ENCODE peak calls at places on chromosomes 7 and 10, in six cellular contexts. X is foreskin fibroblast, I is SK-N-SH, Z is fibroblast of lung, K is astrocyte of the spinal cord, Y is brain microvascular endothelial cell. P is an unnamed sample.
A peak's percentile ranks its signal among the peaks of the same experiment; 100 is the strongest.

GRCh38 chr10:13049774-13050420 is 48.4 kb upstream of the CCDC3 start:
- DNase-seq in X (no peak), I (no peak), Z (no peak), K (no peak), Y (no peak), P (no peak)

GRCh38 chr7:122303971-122304603 is 463 bp downstream of the FEZF1 start:
- DNase-seq in X (no peak), I (peak; percentile 39), Z (no peak), K (no peak), Y (no peak), P (no peak)

GRCh38 chr7:77393261-77393660 is 22.9 kb downstream of the GSAP start:
- DNase-seq in X (no peak), I (no peak), Z (no peak), K (no peak), Y (no peak), P (no peak)

GRCh38 chr10:13834581-13835286 is 248.0 kb downstream of the PRPF18 start:
- DNase-seq in X (no peak), I (peak; percentile 65), Z (peak; percentile 61), K (peak; percentile 78), Y (peak; percentile 83), P (no peak)

GRCh38 chr7:48837266-48837665 is 87.1 kb upstream of the CDC14C start:
- DNase-seq in X (no peak), I (no peak), Z (no peak), K (no peak), Y (no peak), P (no peak)

GRCh38 chr7:55164527-55164926 is 145.7 kb downstream of the EGFR start:
- DNase-seq in X (no peak), I (no peak), Z (no peak), K (no peak), Y (no peak), P (no peak)

GRCh38 chr10:123800299-123800698 is 91.3 kb downstream of the CPXM2 start:
- DNase-seq in X (no peak), I (no peak), Z (no peak), K (no peak), Y (no peak), P (no peak)

GRCh38 chr7:93920496-93921189 is 892 bp upstream of the GNG11 start:
- DNase-seq in X (no peak), I (no peak), Z (peak; percentile 16), K (peak; percentile 33), Y (no peak), P (no peak)

GRCh38 chr10:71965623-71966022 is 1.4 kb downstream of the CHST3 start:
- DNase-seq in X (no peak), I (peak; percentile 26), Z (no peak), K (no peak), Y (no peak), P (no peak)

GRCh38 chr7:46786995-46787394 is 794.9 kb downstream of the TNS3 start:
- DNase-seq in X (no peak), I (no peak), Z (no peak), K (no peak), Y (no peak), P (no peak)

GRCh38 chr7:44256459-44256858 is 55.7 kb downstream of the YKT6 start:
- DNase-seq in X (no peak), I (no peak), Z (no peak), K (no peak), Y (no peak), P (no peak)

GRCh38 chr10:61937631-61938284 is 36.3 kb downstream of the ARID5B start:
- DNase-seq in X (peak; percentile 46), I (no peak), Z (peak; percentile 66), K (peak; percentile 46), Y (no peak), P (no peak)

GRCh38 chr7:116502201-116503096 is 2.9 kb downstream of the CAV2 start:
- DNase-seq in X (no peak), I (no peak), Z (no peak), K (no peak), Y (no peak), P (no peak)

GRCh38 chr7:148773344-148773743 is 74.6 kb downstream of the CUL1 start:
- DNase-seq in X (no peak), I (no peak), Z (no peak), K (peak; percentile 77), Y (peak; percentile 6), P (no peak)

GRCh38 chr10:32332299-32332750 is 14.6 kb downstream of the EPC1 start:
- DNase-seq in X (peak; percentile 24), I (no peak), Z (peak; percentile 13), K (no peak), Y (no peak), P (no peak)

GRCh38 chr7:5354460-5355279 is 69.0 kb downstream of the TNRC18 start:
- DNase-seq in X (peak; percentile 59), I (peak; percentile 99), Z (no peak), K (no peak), Y (no peak), P (no peak)

GRCh38 chr7:88888684-88889083 is 93.1 kb upstream of the TEX47 start:
- DNase-seq in X (no peak), I (no peak), Z (no peak), K (no peak), Y (no peak), P (no peak)

GRCh38 chr10:95336702-95337101 is 45.9 kb upstream of the PDLIM1 start:
- DNase-seq in X (no peak), I (no peak), Z (no peak), K (no peak), Y (no peak), P (no peak)

GRCh38 chr10:5805680-5806079 is 7.6 kb downstream of the GDI2 start:
- DNase-seq in X (no peak), I (no peak), Z (no peak), K (no peak), Y (no peak), P (no peak)

GRCh38 chr10:6409982-6410694 is 169.9 kb downstream of the PRKCQ start:
- DNase-seq in X (peak; percentile 48), I (peak; percentile 17), Z (peak; percentile 93), K (peak; percentile 57), Y (peak; percentile 7), P (no peak)

GRCh38 chr7:85554294-85554877 is 367.5 kb upstream of the SEMA3D start:
- DNase-seq in X (peak; percentile 61), I (peak; percentile 19), Z (peak; percentile 88), K (peak; percentile 80), Y (peak; percentile 73), P (no peak)

GRCh38 chr7:47470567-47471357 is 111.1 kb downstream of the TNS3 start:
- DNase-seq in X (no peak), I (no peak), Z (no peak), K (no peak), Y (no peak), P (no peak)

GRCh38 chr10:46560381-46560780 is 3.9 kb upstream of the GPRIN2 start:
- DNase-seq in X (no peak), I (no peak), Z (no peak), K (no peak), Y (no peak), P (no peak)

GRCh38 chr7:138881578-138882188 is 83.7 kb upstream of the ATP6V0A4 start:
- DNase-seq in X (no peak), I (no peak), Z (no peak), K (no peak), Y (no peak), P (no peak)
- TF ChIP-seq CTCF in X (no peak), I (no peak), Z (no peak), K (no peak), Y (no peak), P (no peak)

GRCh38 chr7:50558380-50559051 is 6.7 kb downstream of the DDC start:
- DNase-seq in X (no peak), I (peak; percentile 47), Z (peak; percentile 48), K (no peak), Y (no peak), P (no peak)

GRCh38 chr7:50562126-50562525 is 3.1 kb downstream of the DDC start:
- DNase-seq in X (no peak), I (no peak), Z (no peak), K (no peak), Y (no peak), P (no peak)

GRCh38 chr7:50564171-50564570 is 1.0 kb downstream of the DDC start:
- DNase-seq in X (no peak), I (no peak), Z (no peak), K (no peak), Y (no peak), P (no peak)

GRCh38 chr7:50557114-50557513 is 8.1 kb downstream of the DDC start:
- DNase-seq in X (no peak), I (no peak), Z (peak; percentile 72), K (no peak), Y (no peak), P (no peak)

GRCh38 chr7:50560865-50561351 is 4.3 kb downstream of the DDC start:
- DNase-seq in X (no peak), I (peak; percentile 91), Z (no peak), K (no peak), Y (no peak), P (no peak)
- TF ChIP-seq CTCF in X (no peak), I (no peak), Z (no peak), K (no peak), Y (no peak), P (no peak)

DNA sequence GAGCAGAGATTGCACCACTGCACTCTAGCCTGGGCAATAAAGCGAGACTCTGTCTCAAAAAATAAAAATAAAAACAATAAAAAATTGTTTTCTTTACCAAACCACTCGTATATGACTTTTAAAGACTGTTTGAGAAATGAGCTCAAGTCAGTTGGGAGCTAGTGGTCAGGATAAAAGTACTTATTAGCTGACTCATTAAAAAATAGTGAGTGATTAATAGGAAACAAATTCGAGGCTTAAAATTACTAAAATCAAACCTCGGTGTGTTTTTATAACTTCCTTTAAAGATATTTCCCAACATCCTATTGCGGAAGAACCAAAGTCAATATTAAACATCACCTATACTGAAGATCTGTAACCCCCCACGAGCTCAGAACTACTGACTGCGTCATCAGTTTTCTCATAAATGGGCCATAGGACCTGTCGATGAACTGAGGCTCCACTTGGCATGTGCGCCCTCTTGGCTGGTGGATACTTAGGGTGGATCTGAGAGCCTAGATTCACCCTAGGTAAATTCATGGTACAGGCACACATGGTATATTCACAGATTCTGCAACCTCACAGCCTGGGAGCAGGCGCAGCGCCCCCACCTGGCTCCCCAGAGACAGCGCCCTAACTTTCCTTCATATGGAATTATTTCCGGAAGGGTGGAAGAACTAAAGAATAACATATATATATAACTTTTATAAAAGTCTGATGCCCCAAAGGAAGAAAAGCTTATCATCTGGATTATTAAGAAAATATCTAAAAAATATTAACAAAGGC is 9.2 kb downstream of the MKI67 start:
- DNase-seq in X (no peak), I (no peak), Z (no peak), K (no peak), Y (no peak), P (no peak)
- TF ChIP-seq CTCF in X (no peak), I (peak; percentile 51), Z (no peak), K (peak; percentile 17), Y (peak; percentile 54), P (no peak)

GRCh38 chr10:112525215-112525614 is 78.2 kb downstream of the VTI1A start:
- DNase-seq in X (no peak), I (no peak), Z (no peak), K (no peak), Y (no peak), P (no peak)

GRCh38 chr10:112524637-112525036 is 77.6 kb downstream of the VTI1A start:
- DNase-seq in X (peak; percentile 4), I (no peak), Z (no peak), K (no peak), Y (no peak), P (no peak)

GRCh38 chr10:112526130-112526529 is 79.1 kb downstream of the VTI1A start:
- DNase-seq in X (peak; percentile 2), I (no peak), Z (no peak), K (no peak), Y (no peak), P (no peak)

GRCh38 chr10:112528235-112528634 is 81.2 kb downstream of the VTI1A start:
- DNase-seq in X (no peak), I (no peak), Z (no peak), K (no peak), Y (no peak), P (no peak)

GRCh38 chr10:112526906-112527305 is 79.9 kb downstream of the VTI1A start:
- DNase-seq in X (no peak), I (no peak), Z (peak; percentile 31), K (no peak), Y (no peak), P (no peak)
- TF ChIP-seq CTCF in X (no peak), I (no peak), Z (peak; percentile 19), K (peak; percentile 25), Y (no peak), P (no peak)

P was measured in omental fat pad.